ENCODE peak calls at places on chromosomes 4 and X, in ten cellular contexts. S is testis, M is psoas muscle, T is breast epithelium, V is fibroblast of lung, N is suprapubic skin, U is cardiac muscle cell, W is small intestine, I is mammary epithelial cell, A is HCT116. Z is an unnamed sample. For H3K27me3 and H3K9me3, the result is how much of the 10 kb centered on the place peaks cover.

GRCh38 chrX:80879143-80879542 is 69.5 kb upstream of the BRWD3 start:
- DNase-seq in U (peak), W (peak), T (no peak), N (no peak), A (no peak), V (no peak), M (no peak), I (no peak), S (peak), Z (no peak)

GRCh38 chr4:16106956-16107355 is 23.1 kb upstream of the PROM1 start:
- DNase-seq in W (peak), T (no peak), S (no peak), V (no peak), I (no peak), N (no peak), A (no peak), U (no peak), M (no peak), Z (no peak)

GRCh38 chr4:109921384-109921808 is 8.7 kb downstream of the EGF start:
- DNase-seq in S (no peak), N (no peak), T (no peak), V (peak), A (no peak), U (no peak), I (peak), M (no peak), W (no peak), Z (peak)

GRCh38 chr4:48602763-48603162 is 112.7 kb downstream of the ZAR1 start:
- DNase-seq in I (no peak), U (no peak), A (no peak), N (no peak), M (no peak), S (no peak), T (no peak), W (no peak), V (peak), Z (no peak)

GRCh38 chrX:124440674-124441073 is 94.3 kb downstream of the SH2D1A start:
- DNase-seq in W (no peak), M (no peak), T (no peak), V (no peak), U (no peak), S (no peak), I (no peak), N (no peak), A (no peak), Z (no peak)

GRCh38 chr4:28167411-28167810 is 1306.8 kb downstream of the STIM2 start:
- DNase-seq in I (peak), N (no peak), S (no peak), U (no peak), W (no peak), M (no peak), A (no peak), T (no peak), V (no peak), Z (no peak)

GRCh38 chrX:132737743-132738142 is 220.7 kb downstream of the HS6ST2 start:
- DNase-seq in I (peak), T (peak), U (no peak), S (no peak), N (no peak), M (no peak), W (no peak), V (no peak), A (peak), Z (peak)

GRCh38 chrX:11792461-11793421 is 34.7 kb downstream of the MSL3 start:
- DNase-seq in N (no peak), W (peak), V (no peak), A (no peak), I (no peak), M (no peak), U (no peak), T (no peak), S (no peak), Z (no peak)

GRCh38 chr4:81460837-81461233 is 10.9 kb downstream of the RASGEF1B start:
- DNase-seq in A (no peak), S (no peak), N (no peak), U (no peak), T (no peak), V (no peak), M (no peak), W (no peak), I (no peak), Z (no peak)

GRCh38 chrX:52585892-52586291 is 68.8 kb downstream of the SSX7 start:
- DNase-seq in S (no peak), N (no peak), V (no peak), I (no peak), M (no peak), W (peak), T (no peak), A (no peak), U (no peak), Z (no peak)
- H3K27me3 ChIP-seq in S (under half), N (under half), V (under half), I (under half), M (under half), W (under half), T (under half), A (under half), U (under half), Z (under half)

GRCh38 chr4:18082254-18082653 is 60.7 kb upstream of the LCORL start:
- DNase-seq in T (no peak), A (no peak), S (no peak), V (no peak), M (no peak), W (no peak), U (no peak), I (no peak), N (no peak), Z (no peak)
- H3K9me3 ChIP-seq in T (under half), A (under half), S (under half), V (under half), M (under half), W (under half), U (under half), I (under half), N (under half), Z (under half)

GRCh38 chrX:108699368-108699767 is 37.0 kb downstream of the IRS4 start:
- DNase-seq in V (peak), U (peak), M (no peak), N (no peak), A (peak), S (no peak), W (peak), I (peak), T (no peak), Z (no peak)
- H3K27me3 ChIP-seq in V (under half), U (under half), M (under half), N (under half), A (under half), S (under half), W (under half), I (under half), T (under half), Z (under half)

GRCh38 chr4:4364486-4365208 is 22.3 kb upstream of the NSG1 start:
- DNase-seq in A (no peak), T (no peak), S (no peak), M (no peak), V (no peak), U (no peak), N (no peak), I (no peak), W (no peak), Z (no peak)
- H3K9me3 ChIP-seq in A (under half), T (under half), S (under half), M (under half), V (under half), U (under half), N (under half), I (under half), W (under half), Z (under half)

GRCh38 chr4:54103190-54103574 is 3.2 kb downstream of the GSX2 start:
- DNase-seq in I (no peak), A (no peak), W (no peak), M (no peak), U (no peak), N (no peak), S (no peak), V (no peak), T (no peak), Z (no peak)
- H3K27me3 ChIP-seq in I (under half), A (under half), W (half or more), M (half or more), U (half or more), N (half or more), S (under half), V (under half), T (under half), Z (under half)

GRCh38 chrX:151177141-151178027 is 1.0 kb downstream of the GPR50 start:
- DNase-seq in S (no peak), M (no peak), V (no peak), W (no peak), U (peak), T (no peak), N (no peak), I (no peak), A (no peak), Z (peak)
- H3K9me3 ChIP-seq in S (under half), M (under half), V (under half), W (under half), U (under half), T (under half), N (under half), I (under half), A (under half), Z (under half)

GRCh38 chrX:154136627-154137161 is 7.3 kb upstream of the OPN1LW start:
- DNase-seq in S (peak), N (peak), I (peak), U (peak), M (peak), V (peak), W (peak), T (peak), A (peak), Z (peak)

GRCh38 chrX:154126101-154126500 is 17.9 kb upstream of the OPN1LW start:
- DNase-seq in T (no peak), I (no peak), N (no peak), U (no peak), M (no peak), S (no peak), A (no peak), V (no peak), W (no peak), Z (no peak)

GRCh38 chrX:154132366-154132765 is 11.7 kb upstream of the OPN1LW start:
- DNase-seq in V (no peak), N (no peak), S (no peak), A (no peak), U (no peak), I (no peak), M (no peak), W (no peak), T (no peak), Z (no peak)

GRCh38 chrX:154135458-154136229 is 8.4 kb upstream of the OPN1LW start:
- DNase-seq in U (no peak), M (no peak), N (no peak), W (no peak), V (no peak), S (no peak), I (peak), T (no peak), A (no peak), Z (peak)

DNA sequence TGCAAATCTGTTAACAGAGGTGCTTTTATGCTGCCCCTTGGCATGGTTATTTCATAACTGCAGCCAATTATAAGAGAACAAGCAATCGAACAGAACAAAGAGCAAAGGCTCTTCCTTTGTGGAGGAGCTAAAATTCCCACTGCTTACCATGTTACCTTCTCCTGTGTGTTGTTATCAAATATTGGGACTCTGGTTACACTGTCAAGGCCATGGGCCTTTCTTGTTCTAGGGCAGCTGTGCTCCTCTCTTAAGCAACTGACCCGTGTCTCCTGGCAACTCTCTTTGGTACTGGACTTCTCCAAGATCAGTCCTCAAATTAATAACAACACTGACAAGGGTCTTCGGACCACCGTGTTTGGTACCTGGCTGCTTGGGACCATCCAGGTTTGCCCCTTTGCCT is 12.1 kb upstream of the OPN1LW start:
- DNase-seq in U (no peak), T (no peak), I (no peak), W (no peak), S (peak), V (no peak), M (no peak), N (no peak), A (no peak), Z (no peak)
- H3K27me3 ChIP-seq in U (under half), T (under half), I (under half), W (under half), S (under half), V (under half), M (under half), N (under half), A (under half), Z (under half)

Z was measured in MG63.